ENCODE peak calls at places on chromosomes 13 and 19, in nine cellular contexts. T is tibial artery; Z is CD8-positive, alpha-beta memory T cell; U is DND-41; P is left ventricle myocardium inferior; W is naive thymus-derived CD4-positive, alpha-beta T cell; C is stomach; I is uterus; L is ovary. H is an unnamed sample.

GRCh38 chr19:30333291-30334065 is 38.7 kb upstream of the ZNF536 start:
- DNase-seq in C (no peak), P (no peak), U (no peak), Z (no peak), L (no peak), W (no peak), I (no peak), T (no peak), H (no peak)

GRCh38 chr13:35891486-35891885 is 239.7 kb downstream of the DCLK1 start:
- DNase-seq in C (no peak), Z (no peak), P (no peak), I (no peak), U (no peak), L (no peak), W (no peak), T (no peak), H (no peak)

GRCh38 chr13:36885901-36886300 is 34.1 kb downstream of the SMAD9 start:
- DNase-seq in T (no peak), U (no peak), Z (no peak), W (no peak), P (no peak), C (no peak), I (no peak), L (no peak), H (no peak)

GRCh38 chr13:84894749-84895148 is 904.5 kb downstream of the SLITRK6 start:
- DNase-seq in L (no peak), Z (no peak), U (no peak), T (no peak), I (no peak), P (no peak), W (no peak), C (no peak), H (no peak)

GRCh38 chr19:38564981-38565685 is 52.6 kb downstream of the MAP4K1 start:
- DNase-seq in W (peak; percentile 20), Z (no peak), I (no peak), C (no peak), U (no peak), L (no peak), P (no peak), T (no peak), H (no peak)

GRCh38 chr19:24074720-24075119 is 12.3 kb upstream of the ZNF254 start:
- DNase-seq in U (no peak), L (no peak), Z (no peak), P (no peak), C (no peak), T (no peak), I (no peak), W (no peak), H (no peak)

GRCh38 chr13:31134055-31134711 is 27.5 kb downstream of the HSPH1 start:
- DNase-seq in U (peak; percentile 75), I (no peak), C (no peak), T (no peak), Z (no peak), P (no peak), W (no peak), L (no peak), H (no peak)

GRCh38 chr19:590750-591098 is 1.0 kb downstream of the HCN2 start:
- DNase-seq in C (no peak), P (no peak), T (no peak), L (no peak), W (no peak), I (no peak), U (no peak), Z (no peak), H (no peak)

GRCh38 chr19:35641515-35642151 is at the start of gene ETV2:
- DNase-seq in W (no peak), I (no peak), U (no peak), C (peak; percentile 30), T (no peak), P (no peak), Z (peak; percentile 37), L (peak; percentile 35), H (no peak)

GRCh38 chr19:35171730-35172129 is 17.2 kb downstream of the FXYD5 start:
- DNase-seq in T (no peak), C (no peak), L (no peak), W (no peak), Z (no peak), P (no peak), I (no peak), U (no peak), H (no peak)

GRCh38 chr13:49258097-49258796 is 10.5 kb downstream of the CDADC1 start:
- DNase-seq in P (no peak), T (no peak), W (no peak), Z (no peak), C (no peak), U (no peak), L (no peak), I (no peak), H (no peak)

GRCh38 chr19:3867971-3868769 is 668 bp downstream of the ZFR2 start:
- DNase-seq in P (no peak), I (no peak), Z (no peak), W (no peak), L (no peak), C (no peak), U (no peak), T (no peak), H (no peak)

GRCh38 chr13:71979616-71980015 is 112.6 kb upstream of the DACH1 start:
- DNase-seq in W (no peak), Z (no peak), I (no peak), P (no peak), U (no peak), T (no peak), C (no peak), L (no peak), H (no peak)

GRCh38 chr13:51057931-51058330 is 53.1 kb downstream of the C13orf42 start:
- DNase-seq in P (no peak), C (no peak), U (no peak), Z (no peak), I (no peak), W (no peak), T (no peak), L (no peak), H (no peak)

GRCh38 chr13:27005556-27005955 is 166.1 kb downstream of the USP12 start:
- DNase-seq in L (no peak), T (no peak), I (no peak), P (no peak), Z (no peak), U (no peak), C (no peak), W (no peak), H (no peak)

GRCh38 chr13:65932013-65932412 is 1298.1 kb downstream of the PCDH9 start:
- DNase-seq in U (no peak), L (no peak), Z (no peak), P (no peak), C (no peak), T (no peak), W (no peak), I (no peak), H (no peak)

GRCh38 chr13:95573226-95573625 is 20.7 kb downstream of the CLDN10 start:
- DNase-seq in U (no peak), Z (no peak), L (no peak), T (no peak), C (no peak), I (no peak), W (no peak), P (no peak), H (no peak)

GRCh38 chr13:38872693-38873092 is 117.9 kb downstream of the STOML3 start:
- DNase-seq in Z (peak; percentile 2), T (no peak), I (peak; percentile 16), C (no peak), P (no peak), U (peak; percentile 18), L (peak; percentile 11), W (no peak), H (peak; percentile 67)

GRCh38 chr13:23922005-23922932 is 25.0 kb upstream of the C1QTNF9B start:
- DNase-seq in Z (no peak), L (no peak), I (no peak), T (no peak), P (no peak), C (no peak), U (no peak), W (no peak), H (no peak)

DNA sequence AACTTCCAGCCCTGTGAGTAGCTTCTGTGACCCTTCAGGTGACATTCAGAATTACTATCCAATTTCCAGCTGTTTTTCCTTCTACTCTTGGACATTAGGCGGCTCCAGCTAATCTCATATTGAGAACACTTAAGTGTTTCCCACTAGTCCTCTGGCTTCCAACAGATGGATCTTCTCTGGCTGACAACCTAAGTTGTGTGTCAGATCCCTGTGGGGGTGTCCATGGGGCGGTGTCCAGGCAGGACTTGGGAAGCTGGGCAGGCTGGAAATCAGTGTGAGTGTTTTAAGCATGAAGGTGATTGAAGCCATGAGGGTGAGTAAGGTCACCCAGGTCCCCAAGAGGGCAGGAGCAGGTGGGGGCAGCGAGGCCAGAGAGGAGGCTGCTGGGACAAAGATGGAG is 10.1 kb downstream of the CNOT3 start:
- DNase-seq in U (no peak), W (no peak), L (peak; percentile 64), Z (no peak), C (no peak), T (no peak), I (no peak), P (peak; percentile 67), H (no peak)
- H3K36me3 ChIP-seq in U (peaks cover 98% of the 10 kb centered on the region), W (peaks cover 20% of the 10 kb centered on the region), L (no peaks in the 10 kb centered on the region), Z (peaks cover 75% of the 10 kb centered on the region), C (peaks cover 100% of the 10 kb centered on the region), T (peaks cover 100% of the 10 kb centered on the region), I (no peaks in the 10 kb centered on the region), P (peaks cover 98% of the 10 kb centered on the region), H (peaks cover 17% of the 10 kb centered on the region)

DNA sequence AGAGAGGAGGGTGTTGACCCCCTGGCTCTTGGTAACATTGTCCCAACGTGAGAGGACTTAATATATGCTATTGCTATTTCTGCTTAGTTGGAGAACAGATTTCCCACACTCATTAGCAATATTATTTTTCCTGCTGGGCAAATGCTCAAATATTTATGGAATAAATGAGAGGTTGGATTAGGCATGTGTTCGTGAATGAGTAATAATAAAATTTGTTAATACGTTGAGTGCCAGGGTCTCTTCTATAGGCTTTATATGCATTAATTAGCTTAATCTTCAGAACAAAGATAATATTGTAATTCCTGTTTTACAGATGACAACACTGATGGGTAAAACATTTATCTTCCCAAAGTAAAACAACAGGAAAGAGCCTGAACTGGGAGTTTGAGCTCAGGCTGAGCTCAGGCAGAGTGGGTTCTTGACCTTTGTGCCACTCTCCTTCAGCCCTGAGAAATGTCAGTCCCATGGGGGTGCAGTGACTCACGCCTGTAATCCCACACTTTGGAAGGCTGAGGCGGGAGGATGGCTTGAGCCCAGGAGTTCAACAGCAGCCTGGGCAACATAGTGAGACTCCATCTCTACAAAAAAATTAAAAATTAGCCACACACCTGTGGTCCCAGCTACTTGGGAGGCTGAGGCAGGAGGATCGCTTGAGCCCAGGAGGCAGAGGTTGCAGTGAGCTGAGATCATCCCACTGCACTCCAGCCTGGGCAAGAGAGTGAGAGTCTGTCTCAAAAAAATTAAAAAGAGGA is 1.2 kb downstream of the ZNF233 start:
- DNase-seq in T (no peak), P (no peak), I (no peak), L (no peak), Z (no peak), U (no peak), W (no peak), C (no peak), H (no peak)
- H3K9me3 ChIP-seq in T (peaks cover 75% of the 10 kb centered on the region), P (peaks cover 89% of the 10 kb centered on the region), I (no peaks in the 10 kb centered on the region), L (no peaks in the 10 kb centered on the region), Z (peaks cover 12% of the 10 kb centered on the region), U (peaks cover 12% of the 10 kb centered on the region), W (peaks cover 62% of the 10 kb centered on the region), C (peaks cover 96% of the 10 kb centered on the region), H (peaks cover 7% of the 10 kb centered on the region)

GRCh38 chr19:45828523-45828922 is 13.4 kb upstream of the RSPH6A start:
- DNase-seq in T (no peak), U (no peak), C (no peak), P (no peak), W (no peak), Z (no peak), L (no peak), I (no peak), H (no peak)
- H3K36me3 ChIP-seq in T (peaks cover 98% of the 10 kb centered on the region), U (peaks cover 96% of the 10 kb centered on the region), C (peaks cover 100% of the 10 kb centered on the region), P (peaks cover 98% of the 10 kb centered on the region), W (peaks cover 8% of the 10 kb centered on the region), Z (peaks cover 41% of the 10 kb centered on the region), L (no peaks in the 10 kb centered on the region), I (no peaks in the 10 kb centered on the region), H (peaks cover 9% of the 10 kb centered on the region)

GRCh38 chr19:51815038-51815437 is 20.1 kb downstream of the FPR3 start:
- DNase-seq in U (no peak), I (no peak), Z (no peak), T (no peak), W (no peak), P (no peak), L (no peak), C (no peak), H (no peak)
- H3K9me3 ChIP-seq in U (no peaks in the 10 kb centered on the region), I (no peaks in the 10 kb centered on the region), Z (no peaks in the 10 kb centered on the region), T (no peaks in the 10 kb centered on the region), W (peaks cover 16% of the 10 kb centered on the region), P (no peaks in the 10 kb centered on the region), L (no peaks in the 10 kb centered on the region), C (peaks cover 36% of the 10 kb centered on the region), H (peaks cover 14% of the 10 kb centered on the region)

H was measured in Caco-2.